ENCODE peak calls at places on chromosome 21, in seven cellular contexts. P, C, A, Q, F, Z and S are unnamed samples.

GRCh38 chr21:41709965-41710822 is 56.7 kb downstream of the RIPK4 start:
- DNase-seq in P (no peak), C (no peak), A (no peak), Q (no peak), F (no peak), Z (no peak), S (no peak)

GRCh38 chr21:40176732-40177131 is 309.5 kb downstream of the PCP4 start:
- DNase-seq in P (no peak), C (peak; percentile 85), A (no peak), Q (no peak), F (no peak), Z (no peak), S (no peak)

GRCh38 chr21:39125752-39126485 is 57.3 kb downstream of the PSMG1 start:
- DNase-seq in P (peak; percentile 45), C (peak; percentile 70), A (peak; percentile 44), Q (peak; percentile 80), F (peak; percentile 56), Z (no peak), S (peak; percentile 30)

GRCh38 chr21:23016617-23017016 is 2018.4 kb downstream of the NCAM2 start:
- DNase-seq in P (no peak), C (peak; percentile 27), A (peak; percentile 15), Q (no peak), F (peak; percentile 1), Z (no peak), S (peak; percentile 4)

GRCh38 chr21:33025106-33025470 is 647 bp upstream of the OLIG2 start:
- DNase-seq in P (no peak), C (peak; percentile 24), A (no peak), Q (no peak), F (no peak), Z (no peak), S (no peak)

GRCh38 chr21:38954450-38955059 is 148.8 kb downstream of the ETS2 start:
- DNase-seq in P (no peak), C (no peak), A (no peak), Q (no peak), F (no peak), Z (no peak), S (no peak)

GRCh38 chr21:33039542-33039941 is 13.8 kb downstream of the OLIG2 start:
- DNase-seq in P (no peak), C (no peak), A (no peak), Q (no peak), F (no peak), Z (no peak), S (no peak)

GRCh38 chr21:38505654-38506523 is 7.6 kb upstream of the ERG start:
- DNase-seq in P (peak; percentile 42), C (peak; percentile 56), A (peak; percentile 33), Q (peak; percentile 62), F (peak; percentile 60), Z (no peak), S (peak; percentile 18)

GRCh38 chr21:42550817-42551216 is 37.2 kb downstream of the SLC37A1 start:
- DNase-seq in P (no peak), C (no peak), A (no peak), Q (no peak), F (no peak), Z (no peak), S (no peak)

GRCh38 chr21:30793581-30794314 is 19.3 kb downstream of the KRTAP8-1 start:
- DNase-seq in P (no peak), C (no peak), A (no peak), Q (no peak), F (no peak), Z (no peak), S (no peak)

GRCh38 chr21:33067457-33067856 is 2.5 kb upstream of the OLIG1 start:
- DNase-seq in P (no peak), C (no peak), A (no peak), Q (no peak), F (no peak), Z (no peak), S (no peak)

GRCh38 chr21:40847956-40848355 is 998 bp upstream of the DSCAM start:
- DNase-seq in P (no peak), C (no peak), A (no peak), Q (no peak), F (no peak), Z (no peak), S (no peak)

GRCh38 chr21:45147473-45148315 is 73.3 kb downstream of the ADARB1 start:
- DNase-seq in P (no peak), C (peak; percentile 71), A (no peak), Q (no peak), F (peak; percentile 34), Z (no peak), S (no peak)

GRCh38 chr21:44834231-44834950 is 16.5 kb upstream of the SUMO3 start:
- DNase-seq in P (no peak), C (no peak), A (no peak), Q (no peak), F (no peak), Z (no peak), S (no peak)

GRCh38 chr21:41761211-41762181 is 5.4 kb downstream of the RIPK4 start:
- DNase-seq in P (no peak), C (no peak), A (no peak), Q (peak; percentile 38), F (no peak), Z (no peak), S (no peak)

GRCh38 chr21:36749935-36750578 is 51.1 kb downstream of the SIM2 start:
- DNase-seq in P (no peak), C (no peak), A (peak; percentile 84), Q (no peak), F (no peak), Z (no peak), S (no peak)

GRCh38 chr21:32844653-32845443 is 73.3 kb upstream of the PAXBP1 start:
- DNase-seq in P (peak; percentile 21), C (no peak), A (no peak), Q (no peak), F (no peak), Z (no peak), S (no peak)

GRCh38 chr21:26127073-26127814 is 43.3 kb downstream of the APP start:
- DNase-seq in P (no peak), C (no peak), A (no peak), Q (no peak), F (no peak), Z (no peak), S (no peak)

GRCh38 chr21:16992448-16992847 is 520.4 kb upstream of the CXADR start:
- DNase-seq in P (no peak), C (no peak), A (no peak), Q (peak; percentile 7), F (no peak), Z (no peak), S (no peak)

GRCh38 chr21:43733060-43733459 is 14.1 kb downstream of the PDXK start:
- DNase-seq in P (no peak), C (no peak), A (no peak), Q (no peak), F (no peak), Z (no peak), S (no peak)

GRCh38 chr21:39087976-39088370 is 95.3 kb downstream of the PSMG1 start:
- DNase-seq in P (no peak), C (no peak), A (no peak), Q (no peak), F (no peak), Z (no peak), S (no peak)

GRCh38 chr21:30480145-30480544 is at the start of gene KRTAP19-1:
- DNase-seq in P (no peak), C (no peak), A (no peak), Q (no peak), F (no peak), Z (no peak), S (no peak)

GRCh38 chr21:41948901-41949300 is 4.9 kb downstream of the C2CD2 start:
- DNase-seq in P (no peak), C (no peak), A (no peak), Q (no peak), F (no peak), Z (no peak), S (no peak)

DNA sequence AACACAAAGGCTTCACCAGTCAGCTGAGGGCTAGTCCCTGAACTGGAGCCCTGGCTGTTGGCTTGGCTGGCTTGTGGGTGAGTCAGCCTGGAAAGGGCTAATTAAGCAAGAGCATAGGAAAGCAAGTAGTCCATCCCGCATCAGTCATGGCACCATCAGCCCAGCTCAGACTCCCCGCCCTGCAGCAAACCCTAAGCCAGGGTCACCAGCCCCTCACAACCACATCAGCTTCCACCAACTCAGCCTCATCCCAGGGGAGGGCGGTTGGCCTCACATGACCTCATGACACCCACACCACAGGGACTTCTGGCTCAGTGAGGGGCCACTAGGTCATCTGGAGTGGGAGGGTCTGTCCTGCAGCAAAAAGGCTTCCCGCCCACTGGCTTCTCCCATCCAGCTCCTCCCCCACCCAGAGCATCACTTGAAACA is 7.0 kb upstream of the SPATC1L start:
- DNase-seq in P (no peak), C (peak; percentile 28), A (no peak), Q (no peak), F (peak; percentile 48), Z (no peak), S (no peak)
- TF ChIP-seq SIN3A in P (no peak), C (no peak), A (no peak), Q (no peak), F (no peak), Z (no peak), S (no peak)

GRCh38 chr21:27480841-27481261 is 514.0 kb upstream of the ADAMTS5 start:
- DNase-seq in P (no peak), C (no peak), A (no peak), Q (no peak), F (no peak), Z (no peak), S (no peak)
- TF ChIP-seq POLR2AphosphoS5 in P (no peak), C (no peak), A (no peak), Q (no peak), F (no peak), Z (no peak), S (no peak)

GRCh38 chr21:34958040-34958439 is 91.1 kb downstream of the RUNX1 start:
- DNase-seq in P (no peak), C (no peak), A (no peak), Q (no peak), F (no peak), Z (no peak), S (no peak)
- H3K4me1 ChIP-seq in P (no peaks in the 10 kb centered on the region), C (no peaks in the 10 kb centered on the region), A (no peaks in the 10 kb centered on the region), Q (peaks cover 19% of the 10 kb centered on the region), F (peaks cover 22% of the 10 kb centered on the region), Z (no peaks in the 10 kb centered on the region), S (no peaks in the 10 kb centered on the region)

DNA sequence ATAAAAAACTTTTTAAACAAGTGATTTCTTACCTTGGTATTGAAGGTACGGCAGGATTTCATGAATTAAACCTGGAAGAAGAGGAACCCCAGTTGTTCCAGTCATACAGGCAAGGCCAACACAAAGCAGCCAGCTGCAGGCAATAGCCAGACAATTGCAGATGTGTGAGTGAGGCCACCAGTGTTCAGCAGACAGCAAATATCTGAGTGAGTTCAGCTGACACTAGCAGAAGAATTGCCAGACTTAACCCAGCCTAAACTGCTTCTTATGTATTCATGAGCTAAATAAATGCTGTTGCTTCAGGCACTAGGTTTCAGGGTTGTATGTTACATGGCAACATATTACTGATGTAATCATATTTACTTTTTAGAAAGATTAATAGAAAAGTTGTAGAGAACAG is 129.9 kb upstream of the CHODL start:
- DNase-seq in P (no peak), C (no peak), A (no peak), Q (no peak), F (no peak), Z (no peak), S (no peak)
- TF ChIP-seq SIN3A in P (no peak), C (no peak), A (no peak), Q (no peak), F (no peak), Z (no peak), S (no peak)